ENCODE peak calls at places on chromosome 3, in five cellular contexts. S is stomach, D is thoracic aorta, Z is IMR-90, J is Peyer's patch. F is an unnamed sample.

GRCh38 chr3:131338948-131339640 is 42.5 kb upstream of the NUDT16 start:
- DNase-seq in J (no peak), Z (no peak), D (no peak), S (no peak), F (no peak)

GRCh38 chr3:127595303-127595702 is 2.9 kb upstream of the MCM2 start:
- DNase-seq in J (no peak), Z (no peak), D (no peak), S (no peak), F (no peak)

GRCh38 chr3:55885721-55886120 is 398.6 kb upstream of the WNT5A start:
- DNase-seq in S (no peak), Z (peak), D (no peak), J (no peak), F (peak)

GRCh38 chr3:123347205-123347604 is 101.7 kb downstream of the ADCY5 start:
- DNase-seq in D (no peak), J (peak), S (no peak), Z (no peak), F (no peak)

GRCh38 chr3:179179979-179180758 is 32.0 kb downstream of the PIK3CA start:
- DNase-seq in Z (peak), S (no peak), J (no peak), D (no peak), F (peak)

GRCh38 chr3:71413572-71413971 is 170.0 kb downstream of the FOXP1 start:
- DNase-seq in Z (no peak), J (no peak), S (no peak), D (no peak), F (no peak)

GRCh38 chr3:160616721-160617120 is 51.4 kb upstream of the KPNA4 start:
- DNase-seq in Z (peak), D (no peak), S (no peak), J (no peak), F (peak)

GRCh38 chr3:162390891-162391290 is 894.3 kb downstream of the OTOL1 start:
- DNase-seq in D (no peak), Z (peak), S (no peak), J (no peak), F (peak)

GRCh38 chr3:66991478-66991877 is 6.6 kb upstream of the KBTBD8 start:
- DNase-seq in S (no peak), J (no peak), Z (peak), D (no peak), F (peak)

GRCh38 chr3:149363053-149363452 is 14.4 kb downstream of the TM4SF1 start:
- DNase-seq in Z (peak), J (no peak), D (no peak), S (no peak), F (no peak)

GRCh38 chr3:31960793-31961431 is 20.1 kb downstream of the OSBPL10 start:
- DNase-seq in D (no peak), S (no peak), J (no peak), Z (peak), F (peak)

GRCh38 chr3:18771931-18772330 is 346.8 kb upstream of the SATB1 start:
- DNase-seq in Z (no peak), D (no peak), S (no peak), J (no peak), F (no peak)

GRCh38 chr3:117165611-117166051 is 456.1 kb downstream of the TUSC7 start:
- DNase-seq in D (no peak), Z (peak), S (no peak), J (no peak), F (no peak)

GRCh38 chr3:181567446-181568075 is 144.2 kb upstream of the SOX2 start:
- DNase-seq in D (no peak), Z (no peak), J (no peak), S (no peak), F (peak)

GRCh38 chr3:183202004-183202722 is 39.6 kb upstream of the LAMP3 start:
- DNase-seq in D (no peak), J (no peak), S (no peak), Z (no peak), F (no peak)

GRCh38 chr3:74844428-74844827 is 230.0 kb upstream of the CNTN3 start:
- DNase-seq in S (no peak), J (no peak), Z (no peak), D (no peak), F (no peak)

GRCh38 chr3:184480831-184481230 is 80.8 kb upstream of the EPHB3 start:
- DNase-seq in D (no peak), Z (no peak), J (no peak), S (no peak), F (no peak)

GRCh38 chr3:15636028-15636709 is 34.6 kb downstream of the BTD start:
- DNase-seq in D (no peak), Z (peak), J (no peak), S (no peak), F (peak)

GRCh38 chr3:141575879-141576743 is 89.3 kb downstream of the RASA2 start:
- DNase-seq in J (no peak), Z (peak), S (no peak), D (no peak), F (peak)
- TF ChIP-seq CTCF in J (peak), Z (peak), S (peak), D (peak), F (peak)

GRCh38 chr3:8745619-8746370 is 12.2 kb downstream of the CAV3 start:
- DNase-seq in D (no peak), Z (no peak), J (no peak), S (no peak), F (no peak)

GRCh38 chr3:8742921-8743605 is 9.5 kb downstream of the CAV3 start:
- DNase-seq in J (no peak), S (no peak), Z (peak), D (no peak), F (peak)

GRCh38 chr3:8743911-8744310 is 10.3 kb downstream of the CAV3 start:
- DNase-seq in Z (no peak), J (no peak), S (no peak), D (no peak), F (no peak)

GRCh38 chr3:8749316-8749715 is 15.7 kb downstream of the CAV3 start:
- DNase-seq in Z (no peak), J (no peak), S (no peak), D (no peak), F (no peak)

DNA sequence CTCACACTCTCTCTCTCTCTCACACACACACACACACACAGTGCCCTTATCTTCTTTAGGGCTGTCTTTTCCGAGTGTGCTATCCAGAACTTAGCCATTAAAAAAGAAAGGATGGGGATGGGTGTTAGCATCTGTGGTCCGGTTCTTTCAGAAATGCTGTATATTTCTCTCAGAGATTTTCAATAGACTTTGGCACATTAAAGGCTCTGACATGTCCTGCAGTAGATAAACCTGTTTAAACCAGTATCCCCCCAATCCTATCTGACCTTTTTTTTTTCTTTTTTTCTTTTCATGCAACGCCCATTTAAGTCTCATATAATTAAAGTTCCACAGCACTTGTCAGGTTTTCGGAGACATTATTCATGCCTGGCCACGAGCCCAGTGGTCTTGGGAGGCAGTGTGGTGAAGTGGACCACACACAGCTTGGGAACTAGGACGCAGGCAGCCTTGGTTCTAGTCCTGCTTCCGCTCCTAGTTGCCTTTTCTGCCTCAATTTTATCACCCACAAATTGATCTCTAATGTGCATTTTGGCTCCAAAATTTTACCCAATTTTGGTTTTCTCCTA is 13.3 kb downstream of the CAV3 start:
- DNase-seq in J (no peak), Z (no peak), D (no peak), S (no peak), F (no peak)
- TF ChIP-seq CTCF in J (no peak), Z (no peak), D (no peak), S (no peak), F (no peak)

GRCh38 chr3:177813322-177813721 is 616.0 kb upstream of the TBL1XR1 start:
- DNase-seq in J (no peak), Z (peak), D (no peak), S (peak), F (peak)

GRCh38 chr3:177817746-177818145 is 620.5 kb upstream of the TBL1XR1 start:
- DNase-seq in D (no peak), S (no peak), J (no peak), Z (no peak), F (no peak)

GRCh38 chr3:177820683-177821316 is 623.5 kb upstream of the TBL1XR1 start:
- DNase-seq in J (no peak), D (no peak), Z (peak), S (no peak), F (no peak)

GRCh38 chr3:177818712-177819111 is 621.4 kb upstream of the TBL1XR1 start:
- DNase-seq in J (no peak), S (no peak), Z (no peak), D (no peak), F (no peak)

GRCh38 chr3:177816667-177817208 is 619.5 kb upstream of the TBL1XR1 start:
- DNase-seq in Z (peak), S (no peak), J (no peak), D (no peak), F (peak)
- TF ChIP-seq CTCF in Z (no peak), S (no peak), J (no peak), D (no peak), F (peak)

GRCh38 chr3:196947136-196947859 is 5.0 kb upstream of the NCBP2 start:
- DNase-seq in S (no peak), D (no peak), Z (no peak), J (no peak), F (no peak)
- TF ChIP-seq CTCF in S (no peak), D (no peak), Z (peak), J (no peak), F (peak)